ENCODE peak calls at places on chromosome 17, in seven cellular contexts. F is uterus; S is CD8-positive, alpha-beta memory T cell; M is WERI-Rb-1; O is IMR-90; W is sigmoid colon; H is CD8-positive, alpha-beta T cell. P is an unnamed sample.

GRCh38 chr17:64573214-64573613 is 66.4 kb downstream of the CEP95 start:
- DNase-seq in F (no peak), S (no peak), M (no peak), O (no peak), W (no peak), H (no peak), P (no peak)

GRCh38 chr17:29557085-29557697 is 9.6 kb downstream of the ABHD15 start:
- DNase-seq in F (no peak), S (no peak), M (no peak), O (peak; percentile 62), W (no peak), H (no peak), P (no peak)

GRCh38 chr17:29615048-29615385 is 7.7 kb downstream of the CORO6 start:
- DNase-seq in F (peak; percentile 37), S (peak; percentile 82), M (no peak), O (no peak), W (no peak), H (peak; percentile 51), P (peak; percentile 61)

GRCh38 chr17:43740541-43740940 is 18.1 kb downstream of the SOST start:
- DNase-seq in F (no peak), S (no peak), M (no peak), O (peak; percentile 59), W (no peak), H (no peak), P (no peak)

GRCh38 chr17:83179378-83179777 is 100.0 kb downstream of the METRNL start:
- DNase-seq in F (peak; percentile 16), S (no peak), M (peak; percentile 4), O (no peak), W (peak; percentile 76), H (no peak), P (no peak)

GRCh38 chr17:28370035-28370743 is at the start of gene VTN:
- DNase-seq in F (peak; percentile 44), S (no peak), M (peak; percentile 90), O (peak; percentile 45), W (no peak), H (no peak), P (no peak)

GRCh38 chr17:42681976-42682375 is 333 bp upstream of the CCR10 start:
- DNase-seq in F (no peak), S (no peak), M (no peak), O (no peak), W (no peak), H (no peak), P (no peak)

GRCh38 chr17:67995568-67996191 is 589 bp downstream of the C17orf58 start:
- DNase-seq in F (peak; percentile 38), S (no peak), M (no peak), O (no peak), W (peak; percentile 72), H (no peak), P (peak; percentile 54)

GRCh38 chr17:77451271-77451893 is 310.6 kb downstream of the SEC14L1 start:
- DNase-seq in F (peak; percentile 75), S (peak; percentile 68), M (peak; percentile 96), O (peak; percentile 69), W (peak; percentile 89), H (peak; percentile 36), P (peak; percentile 85)

GRCh38 chr17:77281024-77281903 is 140.5 kb downstream of the SEC14L1 start:
- DNase-seq in F (peak; percentile 28), S (peak; percentile 68), M (peak; percentile 89), O (peak; percentile 29), W (peak; percentile 76), H (peak; percentile 24), P (peak; percentile 88)

GRCh38 chr17:6427284-6427781 is 7.6 kb downstream of the AIPL1 start:
- DNase-seq in F (no peak), S (peak; percentile 52), M (no peak), O (peak; percentile 16), W (no peak), H (no peak), P (no peak)

GRCh38 chr17:47325176-47325575 is 1.4 kb downstream of the EFCAB13 start:
- DNase-seq in F (no peak), S (no peak), M (no peak), O (no peak), W (no peak), H (no peak), P (no peak)

GRCh38 chr17:28661635-28662526 is at the start of the genes SDF2 and SUPT6H:
- DNase-seq in F (peak; percentile 88), S (peak; percentile 94), M (peak; percentile 89), O (peak; percentile 81), W (peak; percentile 95), H (peak; percentile 83), P (peak; percentile 95)

DNA sequence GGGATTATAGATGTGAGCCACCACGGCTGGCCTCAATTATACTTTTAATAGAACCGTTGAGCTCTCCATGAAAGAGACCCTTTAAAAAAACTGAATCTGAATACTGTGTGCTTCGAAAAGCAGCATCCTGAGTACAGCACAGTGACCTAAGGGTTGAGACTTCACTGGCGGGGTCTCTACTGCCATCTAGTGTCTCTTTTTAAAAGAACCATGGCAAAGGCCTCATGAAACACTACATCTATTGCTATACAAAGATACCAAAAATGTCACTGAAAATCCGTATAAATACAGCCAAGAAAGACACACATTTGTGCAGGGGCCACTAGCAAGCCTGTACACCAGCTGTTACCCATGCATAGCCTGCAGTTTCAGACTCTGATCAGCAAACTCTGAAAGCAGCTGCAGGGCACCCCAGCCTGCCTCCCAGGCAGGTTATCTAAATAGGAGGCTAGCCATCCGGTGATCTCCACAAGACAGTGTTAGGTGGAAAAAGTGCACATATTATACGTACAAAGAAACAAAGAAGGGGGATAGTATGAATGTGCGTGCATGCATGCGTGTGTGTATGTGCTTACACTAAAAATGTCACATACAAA is 35.3 kb downstream of the NPLOC4 start:
- DNase-seq in F (no peak), S (peak; percentile 47), M (peak; percentile 50), O (peak; percentile 78), W (no peak), H (peak; percentile 3), P (no peak)
- H3K36me3 ChIP-seq in F (no peaks in the 10 kb centered on the region), S (peaks cover 58% of the 10 kb centered on the region), M (peaks cover 98% of the 10 kb centered on the region), O (peaks cover 51% of the 10 kb centered on the region), W (peaks cover 31% of the 10 kb centered on the region), H (peaks cover 38% of the 10 kb centered on the region), P (peaks cover 84% of the 10 kb centered on the region)

DNA sequence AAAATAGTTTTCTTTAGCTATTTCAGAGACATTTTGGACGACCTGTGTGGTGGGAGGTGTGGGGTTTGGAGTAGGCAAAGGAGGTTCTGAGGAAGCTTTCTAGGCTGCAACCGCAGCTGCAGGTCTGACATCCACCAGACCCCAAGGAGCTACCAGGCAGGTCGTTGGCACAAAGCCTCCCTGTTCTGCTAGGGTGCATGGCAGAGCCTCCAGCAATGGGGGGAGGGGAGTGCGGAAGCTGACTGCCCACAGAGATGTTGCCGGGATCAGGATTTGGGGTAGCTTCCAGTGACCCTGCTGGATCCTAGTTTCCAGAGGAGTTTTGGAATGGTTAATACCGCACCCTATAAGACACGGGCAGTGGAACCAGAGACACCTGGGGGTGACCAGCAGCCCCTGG is 58.4 kb downstream of the RAP1GAP2 start:
- DNase-seq in F (no peak), S (no peak), M (peak; percentile 33), O (no peak), W (no peak), H (no peak), P (no peak)
- H3K4me3 ChIP-seq in F (peak overlapping the region; percentile 46), S (peak overlapping the region; percentile 50), M (peak overlapping the region; percentile 95), O (peak overlapping the region; percentile 89), W (peak overlapping the region; percentile 39), H (no peak overlapping the region), P (peak overlapping the region; percentile 72)

GRCh38 chr17:39835038-39835786 is 28.9 kb downstream of the IKZF3 start:
- DNase-seq in F (no peak), S (no peak), M (no peak), O (no peak), W (no peak), H (no peak), P (no peak)
- H3K36me3 ChIP-seq in F (no peaks in the 10 kb centered on the region), S (no peaks in the 10 kb centered on the region), M (no peaks in the 10 kb centered on the region), O (no peaks in the 10 kb centered on the region), W (no peaks in the 10 kb centered on the region), H (peaks cover 13% of the 10 kb centered on the region), P (no peaks in the 10 kb centered on the region)

DNA sequence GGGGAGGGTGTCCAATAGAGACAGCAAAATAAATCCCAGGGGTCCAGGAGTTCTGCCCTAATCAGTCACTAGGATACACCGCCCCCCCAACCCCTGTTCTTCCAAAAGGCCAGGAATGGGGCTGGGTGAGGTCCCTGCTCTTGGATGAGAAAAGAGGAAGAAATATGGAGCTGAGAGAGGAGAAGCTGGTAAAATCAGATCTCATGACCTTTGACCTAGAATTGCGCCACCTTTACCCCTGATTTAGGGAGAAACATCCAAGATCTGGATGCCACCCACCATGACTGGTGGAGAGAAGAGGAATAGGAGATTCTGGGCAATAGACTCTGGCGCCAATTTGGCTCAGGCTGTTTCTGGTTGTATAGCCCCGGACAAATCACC is 707 bp upstream of the CACNB1 start:
- DNase-seq in F (no peak), S (no peak), M (no peak), O (no peak), W (no peak), H (no peak), P (no peak)
- H3K4me3 ChIP-seq in F (peak overlapping the region; percentile 77), S (peak overlapping the region; percentile 7), M (no peak overlapping the region), O (peak overlapping the region; percentile 88), W (no peak overlapping the region), H (peak overlapping the region; percentile 74), P (peak overlapping the region; percentile 72)

GRCh38 chr17:69417545-69418483 is 3.3 kb downstream of the MAP2K6 start:
- DNase-seq in F (no peak), S (no peak), M (no peak), O (no peak), W (no peak), H (no peak), P (no peak)
- H3K36me3 ChIP-seq in F (no peaks in the 10 kb centered on the region), S (no peaks in the 10 kb centered on the region), M (no peaks in the 10 kb centered on the region), O (no peaks in the 10 kb centered on the region), W (no peaks in the 10 kb centered on the region), H (no peaks in the 10 kb centered on the region), P (no peaks in the 10 kb centered on the region)

GRCh38 chr17:31053076-31053475 is 41.7 kb upstream of the NF1 start:
- DNase-seq in F (no peak), S (no peak), M (no peak), O (no peak), W (no peak), H (no peak), P (no peak)

GRCh38 chr17:31054761-31055160 is 40.0 kb upstream of the NF1 start:
- DNase-seq in F (no peak), S (no peak), M (no peak), O (no peak), W (no peak), H (no peak), P (no peak)

GRCh38 chr17:31051517-31051916 is 43.3 kb upstream of the NF1 start:
- DNase-seq in F (no peak), S (no peak), M (no peak), O (no peak), W (no peak), H (no peak), P (no peak)

GRCh38 chr17:31050948-31051347 is 43.8 kb upstream of the NF1 start:
- DNase-seq in F (no peak), S (no peak), M (no peak), O (no peak), W (no peak), H (no peak), P (no peak)

DNA sequence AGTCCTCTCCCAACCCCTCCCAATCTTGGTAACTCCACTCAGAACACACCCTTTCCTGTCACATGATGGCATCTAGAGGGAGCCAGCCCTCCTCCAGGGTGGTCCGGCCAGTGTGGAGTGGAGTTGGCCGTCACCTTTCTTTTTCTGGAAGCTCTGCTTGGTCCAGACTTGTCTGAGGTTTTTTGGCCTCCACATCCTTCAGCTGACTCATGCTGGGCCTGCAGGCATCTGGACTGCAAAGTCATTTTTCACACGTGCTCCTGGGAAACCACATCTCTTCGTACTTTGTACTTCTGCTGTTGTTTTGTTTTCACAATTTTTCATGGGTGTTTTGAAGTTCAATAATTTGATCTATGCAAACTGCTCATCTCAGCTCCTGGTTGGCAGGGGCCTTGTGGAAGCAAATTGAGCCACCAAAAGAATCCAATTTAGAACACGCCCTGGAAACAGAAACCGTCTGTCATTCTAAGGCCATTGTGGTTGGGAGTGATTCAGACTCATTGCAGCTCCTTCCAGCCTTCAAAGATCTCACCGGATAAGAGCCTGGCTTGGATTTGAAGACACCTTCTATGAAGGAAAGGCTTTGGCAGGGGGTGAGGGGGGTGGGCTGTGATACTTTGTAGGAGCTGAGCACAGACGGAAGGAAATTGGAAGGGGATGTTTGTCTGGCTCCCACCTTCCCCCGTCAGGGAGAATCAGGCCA is 42.4 kb upstream of the NF1 start:
- DNase-seq in F (peak; percentile 55), S (no peak), M (no peak), O (peak; percentile 96), W (peak; percentile 86), H (no peak), P (peak; percentile 49)
- H3K4me3 ChIP-seq in F (no peak overlapping the region), S (no peak overlapping the region), M (no peak overlapping the region), O (no peak overlapping the region), W (no peak overlapping the region), H (no peak overlapping the region), P (no peak overlapping the region)